ENCODE peak calls at places on chromosomes 12 and 14, in eight cellular contexts. T is endothelial cell of umbilical vein, H is suprapubic skin, Q is NCI-H1048, O is bronchial epithelial cell, K is RWPE1, M is anterior cingulate cortex, J is EL. U is an unnamed sample.
A peak's percentile ranks its signal among the peaks of the same experiment; 100 is the strongest.

GRCh38 chr12:27013606-27014084 is 539 bp downstream of the TM7SF3 start:
- DNase-seq in H (peak; percentile 82), J (no peak), O (peak; percentile 33), Q (no peak), M (no peak), T (peak; percentile 55), K (no peak), U (no peak)

GRCh38 chr12:104707794-104708558 is 250.1 kb downstream of the SLC41A2 start:
- DNase-seq in M (no peak), H (no peak), J (no peak), O (no peak), T (no peak), Q (no peak), K (no peak), U (no peak)

GRCh38 chr12:77761286-77761685 is 69.4 kb upstream of the NAV3 start:
- DNase-seq in T (no peak), Q (no peak), J (no peak), K (no peak), H (no peak), O (no peak), M (no peak), U (no peak)

GRCh38 chr14:68088463-68088862 is 268.9 kb downstream of the RAD51B start:
- DNase-seq in T (no peak), J (no peak), O (no peak), K (no peak), M (no peak), Q (no peak), H (no peak), U (no peak)

GRCh38 chr12:47343684-47344567 is 264.2 kb upstream of the AMIGO2 start:
- DNase-seq in K (no peak), T (peak; percentile 32), J (peak; percentile 35), M (no peak), H (no peak), Q (no peak), O (no peak), U (no peak)

GRCh38 chr12:42140901-42141300 is 3.8 kb downstream of the GXYLT1 start:
- DNase-seq in H (no peak), J (peak; percentile 74), T (no peak), O (peak; percentile 65), K (no peak), Q (no peak), M (no peak), U (no peak)

GRCh38 chr14:58151264-58151700 is 731 bp downstream of the ARMH4 start:
- DNase-seq in H (no peak), K (no peak), J (no peak), M (no peak), Q (no peak), O (no peak), T (peak; percentile 38), U (peak; percentile 24)

GRCh38 chr12:124490584-124491305 is 76.7 kb downstream of the NCOR2 start:
- DNase-seq in Q (no peak), T (no peak), H (no peak), K (no peak), M (no peak), J (no peak), O (no peak), U (peak; percentile 69)

GRCh38 chr14:69055973-69056372 is 76.9 kb upstream of the ACTN1 start:
- DNase-seq in H (no peak), M (no peak), J (no peak), T (no peak), O (no peak), Q (no peak), K (no peak), U (no peak)

GRCh38 chr12:124771462-124772361 is 92.0 kb downstream of the SCARB1 start:
- DNase-seq in H (peak; percentile 92), T (peak; percentile 62), Q (peak; percentile 58), J (peak; percentile 69), K (peak; percentile 73), M (peak; percentile 78), O (peak; percentile 37), U (peak; percentile 95)

GRCh38 chr14:68143341-68143807 is 323.8 kb downstream of the RAD51B start:
- DNase-seq in O (no peak), H (peak; percentile 92), T (peak; percentile 48), K (no peak), J (peak; percentile 49), Q (no peak), M (peak; percentile 11), U (peak; percentile 6)

GRCh38 chr12:56601503-56601902 is 28.6 kb downstream of the BAZ2A start:
- DNase-seq in H (no peak), J (no peak), O (no peak), M (no peak), K (no peak), T (peak; percentile 36), Q (no peak), U (no peak)

GRCh38 chr12:1384910-1385309 is 209.5 kb downstream of the FBXL14 start:
- DNase-seq in O (no peak), K (no peak), T (no peak), H (no peak), M (no peak), Q (no peak), J (no peak), U (no peak)

GRCh38 chr14:29197557-29197956 is 431.0 kb downstream of the FOXG1 start:
- DNase-seq in O (peak; percentile 25), K (no peak), Q (no peak), H (no peak), T (no peak), J (no peak), M (no peak), U (no peak)

GRCh38 chr12:43332977-43333649 is 218.9 kb downstream of the ADAMTS20 start:
- DNase-seq in T (peak; percentile 59), H (no peak), J (peak; percentile 70), K (no peak), M (no peak), O (peak; percentile 39), Q (no peak), U (no peak)

GRCh38 chr14:85528882-85529585 is 910 bp upstream of the FLRT2 start:
- DNase-seq in O (peak; percentile 69), H (no peak), T (peak; percentile 83), J (peak; percentile 78), M (no peak), Q (no peak), K (peak; percentile 14), U (no peak)

GRCh38 chr12:31797230-31797872 is 68.5 kb upstream of the AMN1 start:
- DNase-seq in Q (no peak), J (no peak), K (no peak), M (no peak), O (no peak), H (no peak), T (no peak), U (no peak)

GRCh38 chr14:77889971-77890442 is 90.1 kb downstream of the ADCK1 start:
- DNase-seq in M (peak; percentile 10), O (peak; percentile 94), K (peak; percentile 28), Q (no peak), H (no peak), T (no peak), J (peak; percentile 76), U (no peak)

GRCh38 chr12:62604856-62605255 is 138.2 kb downstream of the MON2 start:
- DNase-seq in K (no peak), H (no peak), M (no peak), Q (no peak), T (peak; percentile 44), J (peak; percentile 43), O (peak; percentile 19), U (no peak)

GRCh38 chr12:78439666-78440065 is 424.9 kb upstream of the SYT1 start:
- DNase-seq in K (no peak), T (no peak), J (no peak), O (no peak), M (no peak), H (no peak), Q (no peak), U (no peak)

GRCh38 chr12:15601210-15601800 is 187.9 kb downstream of the EPS8 start:
- DNase-seq in K (peak; percentile 86), O (peak; percentile 98), Q (no peak), H (no peak), T (no peak), J (peak; percentile 87), M (no peak), U (no peak)

GRCh38 chr12:116943419-116944372 is 32.9 kb downstream of the FBXW8 start:
- DNase-seq in H (no peak), M (no peak), O (no peak), T (no peak), Q (no peak), K (no peak), J (no peak), U (no peak)

GRCh38 chr14:101737414-101738367 is 23.8 kb upstream of the PPP2R5C start:
- DNase-seq in T (no peak), M (no peak), H (peak; percentile 69), O (no peak), Q (no peak), J (no peak), K (no peak), U (no peak)

GRCh38 chr12:57621497-57622292 is 10.5 kb downstream of the ARHGEF25 start:
- DNase-seq in H (no peak), Q (no peak), K (peak; percentile 61), O (no peak), T (peak; percentile 52), J (peak; percentile 43), M (no peak), U (peak; percentile 48)

GRCh38 chr12:24177889-24178288 is 228.4 kb upstream of the SOX5 start:
- DNase-seq in J (no peak), H (no peak), T (no peak), Q (no peak), O (no peak), K (no peak), M (no peak), U (no peak)

U was measured in head of caudate nucleus.